ENCODE peak calls at places on chromosomes 3 and 15, in seven cellular contexts. V is naive thymus-derived CD4-positive, alpha-beta T cell; Y is ovary; F is aorta; O is heart right ventricle; J is fibroblast of mammary gland; E is CD8-positive, alpha-beta memory T cell. H is an unnamed sample.
A peak's percentile ranks its signal among the peaks of the same experiment; 100 is the strongest.

GRCh38 chr15:60370804-60371700 is 26.7 kb downstream of the ANXA2 start:
- DNase-seq in V (no peak), Y (peak; percentile 59), F (peak; percentile 90), O (peak; percentile 86), J (peak; percentile 99), E (no peak), H (no peak)

GRCh38 chr3:128447561-128448013 is 19.1 kb downstream of the DNAJB8 start:
- DNase-seq in V (peak; percentile 22), Y (no peak), F (no peak), O (no peak), J (no peak), E (no peak), H (no peak)

GRCh38 chr3:51388286-51389029 is 2.6 kb upstream of the RBM15B start:
- DNase-seq in V (no peak), Y (no peak), F (no peak), O (no peak), J (peak; percentile 32), E (no peak), H (no peak)

GRCh38 chr3:36969540-36970432 is 23.1 kb downstream of the EPM2AIP1 start:
- DNase-seq in V (peak; percentile 25), Y (no peak), F (no peak), O (peak; percentile 48), J (peak; percentile 76), E (peak; percentile 55), H (no peak)

GRCh38 chr3:144564011-144564410 is 592.4 kb downstream of the DIPK2A start:
- DNase-seq in V (no peak), Y (no peak), F (no peak), O (no peak), J (no peak), E (no peak), H (no peak)

GRCh38 chr3:99808163-99808794 is 9.4 kb upstream of the CMSS1 start:
- DNase-seq in V (peak; percentile 31), Y (no peak), F (no peak), O (peak; percentile 39), J (peak; percentile 83), E (peak; percentile 58), H (no peak)

GRCh38 chr3:136883967-136884720 is 22.1 kb downstream of the NCK1 start:
- DNase-seq in V (no peak), Y (no peak), F (no peak), O (no peak), J (no peak), E (no peak), H (no peak)

GRCh38 chr3:50978991-50979667 is 304.4 kb downstream of the DOCK3 start:
- DNase-seq in V (no peak), Y (no peak), F (no peak), O (no peak), J (no peak), E (no peak), H (no peak)

GRCh38 chr3:34582054-34582453 is 783.6 kb downstream of the PDCD6IP start:
- DNase-seq in V (no peak), Y (no peak), F (no peak), O (no peak), J (no peak), E (no peak), H (no peak)

GRCh38 chr3:169618894-169619792 is 44.4 kb downstream of the MECOM start:
- DNase-seq in V (no peak), Y (no peak), F (no peak), O (no peak), J (no peak), E (no peak), H (no peak)

GRCh38 chr3:39531681-39532080 is 64.2 kb downstream of the MOBP start:
- DNase-seq in V (no peak), Y (no peak), F (no peak), O (peak; percentile 20), J (peak; percentile 86), E (no peak), H (no peak)

GRCh38 chr15:59315914-59316428 is 56.7 kb downstream of the MYO1E start:
- DNase-seq in V (no peak), Y (no peak), F (no peak), O (no peak), J (peak; percentile 56), E (no peak), H (no peak)

GRCh38 chr3:35067750-35068149 is 571.6 kb upstream of the ARPP21 start:
- DNase-seq in V (no peak), Y (no peak), F (no peak), O (no peak), J (no peak), E (no peak), H (no peak)

GRCh38 chr3:194671511-194671899 is 486 bp downstream of the LSG1 start:
- DNase-seq in V (peak; percentile 49), Y (no peak), F (no peak), O (no peak), J (peak; percentile 55), E (no peak), H (no peak)

GRCh38 chr3:15796771-15797599 is 794 bp downstream of the ANKRD28 start:
- DNase-seq in V (no peak), Y (no peak), F (no peak), O (no peak), J (peak; percentile 89), E (no peak), H (no peak)

DNA sequence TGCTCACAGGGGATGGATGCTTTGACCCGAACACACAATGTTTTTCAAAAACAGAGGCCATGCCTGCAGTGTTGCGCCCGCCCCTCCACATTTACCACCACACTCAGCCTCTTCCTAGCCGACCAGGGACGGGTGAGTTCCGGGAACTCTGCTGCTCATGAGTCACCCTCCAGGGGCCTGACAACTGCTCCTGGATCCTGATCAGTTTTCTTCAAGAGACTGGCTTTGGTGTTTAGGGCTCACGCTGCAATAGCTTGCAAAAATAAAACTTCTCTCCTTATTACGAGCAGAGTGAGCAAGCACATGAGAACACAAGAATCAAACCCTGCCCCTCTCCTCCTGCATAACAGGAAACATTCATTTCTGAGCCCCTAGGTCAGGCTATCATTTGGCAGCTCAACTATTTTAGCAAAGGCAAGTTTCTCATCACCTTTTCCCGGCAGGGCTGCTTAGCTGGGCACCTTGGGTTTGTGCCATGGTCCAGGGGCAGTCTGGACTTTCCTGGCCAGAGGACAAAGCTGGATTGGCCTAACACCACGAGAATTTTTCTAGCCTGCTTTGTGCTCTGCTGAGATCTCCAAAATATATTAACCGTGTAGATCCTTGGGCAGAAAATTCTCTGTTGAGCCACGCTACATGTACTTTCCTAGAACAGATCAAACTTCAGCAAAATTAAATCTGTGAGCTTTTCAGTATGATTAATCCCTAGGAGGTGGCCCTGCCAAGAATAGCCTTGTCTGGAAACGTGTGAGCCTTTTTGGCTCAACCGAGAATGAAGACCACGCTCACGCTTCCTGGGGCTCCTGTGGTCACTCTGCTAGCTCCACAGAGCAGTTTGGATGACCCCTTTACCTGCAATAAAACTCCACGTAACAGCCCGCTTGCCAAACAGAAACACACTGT is 52.7 kb upstream of the SPATA12 start:
- DNase-seq in V (no peak), Y (peak; percentile 80), F (peak; percentile 88), O (peak; percentile 51), J (peak; percentile 94), E (no peak), H (no peak)
- H3K4me3 ChIP-seq in V (no peak overlapping the region), Y (no peak overlapping the region), F (no peak overlapping the region), O (no peak overlapping the region), J (peak overlapping the region; percentile 21), E (no peak overlapping the region), H (no peak overlapping the region)

DNA sequence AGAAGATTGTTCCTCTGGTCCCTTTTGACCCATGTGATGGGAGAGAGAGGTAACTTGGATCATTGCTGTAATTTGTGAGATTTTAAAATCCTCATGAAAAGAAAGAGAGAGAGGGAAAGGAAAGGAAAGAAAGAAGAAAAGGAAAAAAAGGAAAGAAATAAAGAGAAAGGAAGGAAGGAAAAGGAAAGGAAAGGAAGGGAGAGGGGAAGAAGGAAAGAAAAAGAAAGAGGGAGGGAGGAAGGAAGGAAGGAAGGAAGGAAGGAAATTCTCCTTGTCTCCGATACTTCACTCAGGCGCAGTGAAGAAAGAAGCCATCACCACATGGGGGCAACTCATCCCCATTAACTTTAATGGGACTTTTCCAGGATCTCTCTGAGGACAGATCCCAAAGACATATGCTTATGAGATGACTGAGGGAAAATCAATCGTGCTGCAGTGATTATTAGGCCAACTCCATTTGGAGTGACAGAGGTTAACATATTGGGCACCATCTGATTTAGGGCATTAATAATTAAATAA is 123.0 kb downstream of the MEGF11 start:
- DNase-seq in V (no peak), Y (no peak), F (no peak), O (no peak), J (no peak), E (no peak), H (no peak)
- H3K4me3 ChIP-seq in V (no peak overlapping the region), Y (no peak overlapping the region), F (no peak overlapping the region), O (no peak overlapping the region), J (no peak overlapping the region), E (no peak overlapping the region), H (no peak overlapping the region)

GRCh38 chr3:185822221-185822956 is 2.5 kb downstream of the IGF2BP2 start:
- DNase-seq in V (no peak), Y (no peak), F (no peak), O (no peak), J (peak; percentile 83), E (no peak), H (no peak)
- H3K4me3 ChIP-seq in V (no peak overlapping the region), Y (no peak overlapping the region), F (no peak overlapping the region), O (peak overlapping the region; percentile 76), J (peak overlapping the region; percentile 75), E (no peak overlapping the region), H (peak overlapping the region; percentile 48)

DNA sequence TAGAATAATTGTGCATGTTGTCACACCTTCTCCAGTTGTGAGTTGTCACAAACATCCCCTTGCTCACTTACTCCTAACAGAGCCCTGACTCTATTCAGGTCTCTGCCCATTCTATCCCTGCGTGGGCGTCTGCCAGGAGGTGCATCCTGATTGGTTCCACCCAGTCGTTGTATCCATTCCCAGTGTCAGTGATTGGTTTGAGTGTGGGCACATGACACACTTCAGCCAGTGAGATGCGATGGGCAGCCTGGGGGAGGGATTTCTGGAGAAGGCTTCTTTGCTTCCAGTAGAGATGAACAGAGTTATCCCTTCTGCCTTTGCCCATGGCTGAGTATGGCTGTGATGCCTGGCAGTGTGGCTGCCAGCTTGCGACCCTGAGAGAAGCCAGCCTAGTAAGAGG is 18.7 kb downstream of the PXYLP1 start:
- DNase-seq in V (no peak), Y (no peak), F (no peak), O (no peak), J (no peak), E (no peak), H (no peak)
- H3K4me3 ChIP-seq in V (no peak overlapping the region), Y (no peak overlapping the region), F (no peak overlapping the region), O (no peak overlapping the region), J (no peak overlapping the region), E (no peak overlapping the region), H (no peak overlapping the region)